ENCODE peak calls at places on chromosomes 6 and 20, in seven cellular contexts. S is right atrium auricular region, M is mesenchymal stem cell, P is mammary epithelial cell, D is H7, H is lower leg skin, J is cardiac muscle cell. R is an unnamed sample.

GRCh38 chr6:42226251-42227143 is 8.8 kb upstream of the MRPS10 start:
- DNase-seq in S (no peak), M (peak; percentile 89), P (peak; percentile 96), D (no peak), H (no peak), J (no peak), R (no peak)

GRCh38 chr6:127515234-127515793 is 3.8 kb downstream of the MTCL3 start:
- DNase-seq in S (no peak), M (no peak), P (peak; percentile 2), D (peak; percentile 85), H (peak; percentile 70), J (peak; percentile 64), R (peak; percentile 22)

GRCh38 chr20:49705358-49705757 is 8.3 kb downstream of the B4GALT5 start:
- DNase-seq in S (no peak), M (no peak), P (no peak), D (no peak), H (no peak), J (no peak), R (no peak)

GRCh38 chr6:166330612-166331011 is 11.7 kb downstream of the SFT2D1 start:
- DNase-seq in S (no peak), M (peak; percentile 40), P (no peak), D (peak; percentile 95), H (peak; percentile 84), J (peak; percentile 51), R (no peak)

GRCh38 chr20:2132461-2132901 is 30.9 kb downstream of the STK35 start:
- DNase-seq in S (no peak), M (no peak), P (peak; percentile 57), D (no peak), H (no peak), J (no peak), R (no peak)

GRCh38 chr20:33674294-33675126 is at the start of gene NECAB3:
- DNase-seq in S (peak; percentile 85), M (peak; percentile 74), P (peak; percentile 47), D (peak; percentile 99), H (peak; percentile 96), J (peak; percentile 91), R (no peak)

GRCh38 chr20:21520702-21521595 is 7.1 kb upstream of the NKX2-2 start:
- DNase-seq in S (no peak), M (no peak), P (no peak), D (peak; percentile 87), H (no peak), J (no peak), R (no peak)

GRCh38 chr6:116060572-116061283 is at the start of gene FRK:
- DNase-seq in S (peak; percentile 67), M (no peak), P (peak; percentile 92), D (no peak), H (no peak), J (no peak), R (peak; percentile 2)

GRCh38 chr6:41331401-41332150 is 3.8 kb upstream of the NCR2 start:
- DNase-seq in S (peak; percentile 43), M (no peak), P (no peak), D (no peak), H (no peak), J (peak; percentile 23), R (no peak)

GRCh38 chr6:105675715-105676397 is 273.0 kb upstream of the PREP start:
- DNase-seq in S (no peak), M (peak; percentile 85), P (peak; percentile 89), D (peak; percentile 14), H (no peak), J (no peak), R (no peak)

GRCh38 chr6:53797304-53797703 is 2.5 kb downstream of the LRRC1 start:
- DNase-seq in S (no peak), M (no peak), P (no peak), D (no peak), H (no peak), J (no peak), R (no peak)

GRCh38 chr6:53795702-53796450 is 1.1 kb downstream of the LRRC1 start:
- DNase-seq in S (no peak), M (peak; percentile 35), P (peak; percentile 58), D (peak; percentile 68), H (peak; percentile 88), J (peak; percentile 56), R (no peak)

GRCh38 chr6:53796791-53797190 is 2.0 kb downstream of the LRRC1 start:
- DNase-seq in S (no peak), M (peak; percentile 9), P (peak; percentile 68), D (no peak), H (no peak), J (no peak), R (no peak)

GRCh38 chr6:53795254-53795701 is 473 bp downstream of the LRRC1 start:
- DNase-seq in S (no peak), M (peak; percentile 26), P (peak; percentile 53), D (no peak), H (no peak), J (no peak), R (no peak)

GRCh38 chr6:53796451-53796780 is 1.6 kb downstream of the LRRC1 start:
- DNase-seq in S (no peak), M (no peak), P (no peak), D (no peak), H (no peak), J (no peak), R (no peak)
- H3K4me3 ChIP-seq in S (peak overlapping the region; percentile 87), M (peak overlapping the region; percentile 91), P (peak overlapping the region; percentile 97), D (peak overlapping the region; percentile 89), H (no peak overlapping the region), J (peak overlapping the region; percentile 75), R (peak overlapping the region; percentile 96)

GRCh38 chr6:162941128-162941527 is 213.4 kb downstream of the PACRG start:
- DNase-seq in S (no peak), M (no peak), P (no peak), D (no peak), H (no peak), J (no peak), R (no peak)

GRCh38 chr6:162943369-162943768 is 215.6 kb downstream of the PACRG start:
- DNase-seq in S (no peak), M (no peak), P (no peak), D (no peak), H (no peak), J (no peak), R (no peak)

GRCh38 chr6:162940426-162940825 is 212.7 kb downstream of the PACRG start:
- DNase-seq in S (no peak), M (no peak), P (no peak), D (no peak), H (no peak), J (peak; percentile 34), R (no peak)

GRCh38 chr6:162942860-162943259 is 215.1 kb downstream of the PACRG start:
- DNase-seq in S (no peak), M (peak; percentile 78), P (no peak), D (no peak), H (no peak), J (peak; percentile 19), R (no peak)
- H3K4me3 ChIP-seq in S (no peak overlapping the region), M (no peak overlapping the region), P (no peak overlapping the region), D (no peak overlapping the region), H (no peak overlapping the region), J (no peak overlapping the region), R (no peak overlapping the region)

DNA sequence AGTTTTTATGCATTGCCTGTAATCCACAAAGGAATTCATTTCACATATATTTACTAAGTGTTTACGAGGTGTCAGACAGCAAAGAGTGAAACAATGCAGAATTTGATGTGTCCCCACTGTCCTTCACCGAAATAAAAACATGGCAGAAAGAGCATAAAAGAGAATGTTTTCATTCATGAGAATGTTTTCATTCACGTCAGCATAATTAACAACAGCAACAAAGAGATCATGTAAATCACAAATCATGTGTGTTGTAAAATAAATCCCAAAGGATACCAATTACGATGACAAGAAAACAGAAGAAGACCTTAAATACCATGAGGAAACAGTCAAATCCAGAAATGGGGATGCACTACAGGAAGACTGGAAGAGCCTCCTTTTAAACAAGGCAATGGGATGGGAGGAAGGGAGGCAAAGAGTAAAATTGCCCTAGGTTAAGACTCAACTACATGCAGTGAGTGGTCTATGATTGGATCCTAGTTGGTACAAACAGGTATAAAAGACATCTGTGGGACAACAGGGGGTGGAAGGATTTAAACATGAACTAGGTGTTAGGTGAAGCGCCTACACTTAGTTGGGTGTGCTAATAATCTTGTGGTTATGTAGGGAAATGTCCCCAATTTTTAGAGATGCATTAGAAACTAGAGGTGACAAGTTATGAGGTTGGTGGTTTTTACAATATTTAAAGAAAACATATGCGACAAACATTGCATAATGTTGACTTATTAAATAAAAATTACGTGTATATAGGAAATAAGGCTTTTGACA is 1.5 kb downstream of the ZSCAN31 start:
- DNase-seq in S (no peak), M (no peak), P (no peak), D (no peak), H (no peak), J (no peak), R (no peak)
- H3K4me3 ChIP-seq in S (peak overlapping the region; percentile 59), M (no peak overlapping the region), P (no peak overlapping the region), D (no peak overlapping the region), H (no peak overlapping the region), J (peak overlapping the region; percentile 18), R (no peak overlapping the region)

GRCh38 chr6:31557443-31558317 is 10.3 kb downstream of the NFKBIL1 start:
- DNase-seq in S (no peak), M (no peak), P (no peak), D (peak; percentile 36), H (no peak), J (no peak), R (no peak)
- H3K4me3 ChIP-seq in S (no peak overlapping the region), M (no peak overlapping the region), P (no peak overlapping the region), D (no peak overlapping the region), H (no peak overlapping the region), J (no peak overlapping the region), R (peak overlapping the region; percentile 44)

GRCh38 chr6:111870751-111871064 is 2.5 kb downstream of the FYN start:
- DNase-seq in S (no peak), M (no peak), P (no peak), D (no peak), H (no peak), J (no peak), R (no peak)

GRCh38 chr6:111871207-111871606 is 2.0 kb downstream of the FYN start:
- DNase-seq in S (no peak), M (no peak), P (no peak), D (no peak), H (no peak), J (no peak), R (peak; percentile 96)

GRCh38 chr6:111871725-111872520 is 1.3 kb downstream of the FYN start:
- DNase-seq in S (no peak), M (peak; percentile 57), P (peak; percentile 38), D (no peak), H (no peak), J (peak; percentile 45), R (peak; percentile 41)

GRCh38 chr6:111872521-111873177 is 603 bp downstream of the FYN start:
- DNase-seq in S (no peak), M (no peak), P (no peak), D (peak; percentile 83), H (peak; percentile 93), J (peak; percentile 34), R (no peak)

DNA sequence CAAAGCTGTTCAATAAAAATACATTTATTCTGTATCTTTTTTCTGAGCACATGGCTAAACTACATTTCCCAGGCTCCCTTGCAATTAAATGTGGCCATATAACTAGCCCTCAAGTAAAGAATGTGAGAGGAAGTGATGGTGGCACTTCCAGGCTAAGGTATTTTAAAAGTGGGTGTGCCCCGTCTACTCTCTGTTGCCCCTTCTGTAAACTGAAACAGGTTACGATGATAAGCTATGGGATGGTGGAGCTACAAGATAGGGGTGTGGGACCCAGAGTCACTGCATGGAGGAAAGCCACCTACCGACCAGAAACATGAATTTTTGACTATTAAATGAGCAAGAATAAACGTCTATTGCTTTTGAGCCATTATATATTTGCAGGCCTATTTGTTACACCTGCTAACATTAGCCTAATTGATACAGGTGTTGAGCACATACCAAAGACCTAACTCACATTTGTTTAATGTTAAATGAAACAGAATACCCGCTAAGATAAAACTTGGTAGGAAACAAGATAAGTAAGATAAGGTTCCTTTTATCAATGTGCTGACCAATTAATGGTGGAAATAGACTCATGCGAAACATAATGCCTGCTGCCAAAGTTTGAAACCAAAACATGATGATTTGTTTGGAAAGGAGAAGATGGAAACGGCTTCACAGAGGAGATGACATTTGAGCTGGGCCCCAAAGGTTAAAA is 3.0 kb downstream of the FYN start:
- DNase-seq in S (no peak), M (no peak), P (no peak), D (no peak), H (no peak), J (no peak), R (peak; percentile 48)
- H3K4me3 ChIP-seq in S (no peak overlapping the region), M (peak overlapping the region; percentile 97), P (peak overlapping the region; percentile 88), D (no peak overlapping the region), H (no peak overlapping the region), J (no peak overlapping the region), R (peak overlapping the region; percentile 72)

R was measured in Jurkat, Clone E6-1.